ENCODE peak calls at places on chromosome X, in eight cellular contexts. L, V, J, T, H, U, K and C are unnamed samples.

GRCh38 chrX:119983494-119983893 is 39.9 kb upstream of the NKAP start:
- DNase-seq in U (no peak), J (no peak), H (no peak), K (no peak), L (no peak), T (no peak), V (no peak), C (no peak)

GRCh38 chrX:132257116-132257515 is 37.9 kb upstream of the RAP2C start:
- DNase-seq in V (no peak), L (no peak), T (no peak), H (no peak), U (no peak), K (no peak), J (no peak), C (no peak)

GRCh38 chrX:23826216-23826615 is 43.2 kb downstream of the SAT1 start:
- DNase-seq in K (no peak), U (no peak), T (no peak), V (no peak), J (no peak), H (no peak), L (no peak), C (no peak)

GRCh38 chrX:2540426-2540942 is 39.7 kb upstream of the DHRSX start:
- DNase-seq in K (no peak), V (no peak), H (no peak), L (no peak), T (no peak), J (no peak), U (no peak), C (no peak)

GRCh38 chrX:115968436-115969252 is 201.9 kb upstream of the AGTR2 start:
- DNase-seq in K (no peak), T (peak), V (peak), H (peak), L (peak), U (peak), J (no peak), C (peak)

GRCh38 chrX:51860679-51861078 is 32.7 kb upstream of the MAGED1 start:
- DNase-seq in V (no peak), K (peak), J (no peak), L (peak), U (peak), H (peak), T (peak), C (no peak)

GRCh38 chrX:115561605-115562491 is 874 bp downstream of the PLS3 start:
- DNase-seq in K (peak), V (peak), T (no peak), U (peak), L (peak), H (no peak), J (no peak), C (no peak)

GRCh38 chrX:1093112-1093511 is 119.3 kb downstream of the CRLF2 start:
- DNase-seq in U (no peak), H (no peak), K (no peak), V (no peak), J (no peak), L (no peak), T (no peak), C (no peak)

GRCh38 chrX:14051416-14051815 is 21.7 kb upstream of the GEMIN8 start:
- DNase-seq in L (no peak), J (no peak), T (no peak), H (no peak), K (peak), U (no peak), V (no peak), C (no peak)

GRCh38 chrX:129959493-129959832 is 23.0 kb upstream of the BCORL1 start:
- DNase-seq in U (peak), H (no peak), L (no peak), T (no peak), V (no peak), K (no peak), J (no peak), C (no peak)

GRCh38 chrX:23857409-23857808 is 50.3 kb downstream of the APOO start:
- DNase-seq in K (no peak), H (no peak), U (no peak), L (no peak), J (no peak), V (no peak), T (no peak), C (no peak)

GRCh38 chrX:4668802-4669536 is 955.5 kb upstream of the PRKX start:
- DNase-seq in J (no peak), V (no peak), H (no peak), L (no peak), T (no peak), U (no peak), K (peak), C (no peak)

GRCh38 chrX:16433021-16433420 is 216.9 kb upstream of the S100G start:
- DNase-seq in T (no peak), J (no peak), L (no peak), U (no peak), K (no peak), H (no peak), V (no peak), C (no peak)

GRCh38 chrX:20263474-20263873 is 3.2 kb downstream of the RPS6KA3 start:
- DNase-seq in L (no peak), T (peak), U (no peak), J (no peak), V (no peak), H (no peak), K (peak), C (no peak)

GRCh38 chrX:144334577-144334976 is 450.7 kb downstream of the UBE2NL start:
- DNase-seq in T (peak), K (peak), L (no peak), V (no peak), H (no peak), J (no peak), U (no peak), C (no peak)

GRCh38 chrX:119690921-119691716 is 1.8 kb downstream of the SEPTIN6 start:
- DNase-seq in L (peak), J (no peak), V (no peak), T (peak), U (peak), K (no peak), H (no peak), C (no peak)

GRCh38 chrX:47650164-47651042 is at the start of gene ELK1:
- DNase-seq in U (peak), L (peak), V (peak), K (peak), H (peak), J (peak), T (peak), C (peak)

GRCh38 chrX:153411988-153412574 is 809 bp downstream of the ZFP92 start:
- DNase-seq in U (no peak), K (no peak), V (no peak), T (no peak), J (no peak), L (no peak), H (no peak), C (no peak)

GRCh38 chrX:37470711-37471110 is 100.8 kb upstream of the LANCL3 start:
- DNase-seq in T (no peak), U (no peak), H (no peak), J (no peak), V (no peak), L (no peak), K (peak), C (no peak)

GRCh38 chrX:109990582-109991276 is 12.2 kb upstream of the TMEM164 start:
- DNase-seq in L (no peak), V (no peak), T (no peak), H (no peak), J (no peak), K (no peak), U (no peak), C (no peak)

GRCh38 chrX:40060356-40060845 is 37.4 kb downstream of the BCOR start:
- DNase-seq in J (no peak), L (no peak), U (no peak), V (no peak), T (no peak), H (no peak), K (no peak), C (no peak)

GRCh38 chrX:70769659-70770232 is 138.8 kb downstream of the TEX11 start:
- DNase-seq in V (no peak), K (peak), H (no peak), U (peak), J (no peak), T (peak), L (no peak), C (no peak)

GRCh38 chrX:153499876-153500275 is 5.1 kb downstream of the BGN start:
- DNase-seq in H (no peak), J (no peak), V (no peak), U (no peak), K (no peak), L (peak), T (no peak), C (no peak)

GRCh38 chrX:98338544-98338943 is 1454.8 kb downstream of the RPA4 start:
- DNase-seq in L (no peak), K (no peak), J (no peak), V (no peak), H (no peak), T (no peak), U (no peak), C (no peak)

GRCh38 chrX:110042521-110042920 is 39.6 kb downstream of the TMEM164 start:
- DNase-seq in T (peak), H (no peak), V (no peak), J (no peak), L (no peak), K (peak), U (no peak), C (no peak)

GRCh38 chrX:42530027-42530426 is 247.9 kb downstream of the PPP1R2C start:
- DNase-seq in H (no peak), L (no peak), T (no peak), U (peak), J (no peak), K (peak), V (no peak), C (no peak)

GRCh38 chrX:39903937-39904336 is 193.8 kb downstream of the BCOR start:
- DNase-seq in K (peak), T (no peak), U (no peak), J (no peak), H (no peak), L (no peak), V (no peak), C (no peak)

GRCh38 chrX:1248381-1249061 is 20.1 kb upstream of the CSF2RA start:
- DNase-seq in H (no peak), V (no peak), L (no peak), T (peak), J (no peak), U (peak), K (no peak), C (no peak)

GRCh38 chrX:45850775-45851433 is 650.2 kb upstream of the DIPK2B start:
- DNase-seq in H (no peak), T (peak), V (no peak), L (no peak), J (no peak), K (peak), U (peak), C (no peak)

GRCh38 chrX:149682031-149682430 is 29.8 kb upstream of the MAGEA11 start:
- DNase-seq in H (no peak), J (no peak), L (no peak), U (peak), K (no peak), T (no peak), V (no peak), C (no peak)
- H3K4me3 ChIP-seq in H (no peak), J (no peak), L (no peak), U (peak), K (no peak), T (no peak), V (no peak), C (no peak)

GRCh38 chrX:131226591-131226990 is 62.5 kb downstream of the IGSF1 start:
- DNase-seq in H (no peak), U (no peak), J (no peak), T (no peak), K (no peak), V (no peak), L (no peak), C (no peak)
- TF ChIP-seq CTCF in H (no peak), U (no peak), J (no peak), T (no peak), K (no peak), V (no peak), L (no peak), C (no peak)

DNA sequence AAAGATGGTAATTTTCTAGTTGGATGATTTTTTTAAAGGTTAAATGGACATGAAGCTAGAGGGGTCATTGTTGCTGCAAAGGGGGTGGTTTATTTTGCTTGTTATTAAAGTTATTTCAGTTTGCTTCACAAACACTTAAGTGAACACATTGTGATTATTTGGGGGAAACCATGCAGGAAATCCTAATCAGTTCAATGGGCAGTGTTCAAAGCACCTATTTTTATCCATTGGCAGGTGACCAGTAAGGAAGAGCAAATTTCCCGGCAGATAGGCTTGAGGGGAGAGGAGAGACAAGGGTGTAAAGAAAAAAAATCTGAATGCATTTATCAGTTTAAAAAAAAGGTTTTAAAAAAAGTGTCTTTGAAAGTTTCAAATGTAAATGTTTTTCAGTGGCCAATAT is 17.6 kb downstream of the GPR174 start:
- DNase-seq in K (no peak), V (no peak), T (no peak), U (no peak), L (no peak), J (no peak), H (no peak), C (no peak)
- H3K4me3 ChIP-seq in K (no peak), V (peak), T (no peak), U (no peak), L (no peak), J (no peak), H (no peak), C (peak)

DNA sequence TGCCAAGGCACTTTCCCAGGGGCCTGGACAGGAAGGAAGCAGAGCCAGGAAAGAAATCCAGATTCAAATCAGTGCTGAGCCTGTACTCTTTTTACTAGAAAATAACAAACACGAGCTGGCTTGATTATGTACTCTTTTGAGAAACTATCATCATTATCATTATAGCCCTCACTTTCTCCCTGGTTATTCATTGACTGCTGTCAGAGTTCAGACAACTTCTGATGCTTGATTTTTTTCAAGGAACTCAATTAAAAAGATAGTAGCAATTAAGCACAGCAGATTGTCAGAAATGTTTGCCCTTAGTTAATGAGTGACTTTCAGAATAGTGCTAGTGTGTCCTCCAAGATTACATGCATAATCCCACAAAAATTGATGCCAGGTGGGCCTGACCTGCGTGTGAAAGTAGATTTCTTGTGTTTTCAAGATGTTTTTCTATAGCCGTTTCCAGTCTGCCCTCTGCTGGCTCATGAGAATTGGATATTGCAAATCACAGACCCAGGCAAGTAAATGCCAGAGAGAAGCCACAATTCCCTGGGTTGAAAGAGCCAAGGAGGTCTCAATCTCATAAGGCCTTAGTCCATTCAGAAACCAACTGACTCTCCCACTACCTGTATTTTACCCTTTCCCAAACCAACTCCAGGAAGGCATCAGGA is 14.3 kb upstream of the PNPLA4 start:
- DNase-seq in H (no peak), J (no peak), L (no peak), U (peak), K (peak), V (no peak), T (peak), C (no peak)
- TF ChIP-seq CTCF in H (peak), J (peak), L (peak), U (peak), K (peak), V (peak), T (peak), C (peak)

DNA sequence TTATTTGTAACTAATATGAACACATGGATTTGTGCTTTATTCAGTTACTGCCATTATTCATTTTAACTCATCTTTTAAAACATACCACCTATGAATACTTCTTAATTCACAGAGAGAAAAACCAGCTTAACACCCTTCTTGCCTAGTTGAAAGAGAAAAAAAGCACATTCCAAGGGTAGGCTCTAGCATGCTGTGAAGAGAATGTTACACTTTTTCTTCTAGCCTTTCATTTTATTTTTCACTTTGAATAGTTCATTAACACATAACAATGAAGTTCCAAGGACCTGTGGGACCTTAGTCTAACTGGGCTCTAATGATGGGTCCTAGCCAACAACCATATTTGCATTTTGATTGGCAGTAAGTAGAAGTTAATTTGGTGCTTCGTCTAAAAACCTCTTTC is 279.9 kb upstream of the MAGEB2 start:
- DNase-seq in T (no peak), J (no peak), K (no peak), V (no peak), U (peak), H (no peak), L (no peak), C (no peak)
- H3K4me3 ChIP-seq in T (no peak), J (no peak), K (no peak), V (no peak), U (no peak), H (no peak), L (no peak), C (no peak)

GRCh38 chrX:21745756-21746155 is 12.2 kb downstream of the SMPX start:
- DNase-seq in H (no peak), T (peak), U (peak), J (no peak), K (peak), V (no peak), L (peak), C (no peak)
- TF ChIP-seq CTCF in H (peak), T (peak), U (peak), J (peak), K (peak), V (peak), L (peak), C (peak)

GRCh38 chrX:56233100-56233499 is 944 bp downstream of the KLF8 start:
- DNase-seq in U (peak), L (no peak), K (no peak), T (no peak), V (no peak), J (no peak), H (no peak), C (no peak)

GRCh38 chrX:56228914-56229313 is 3.2 kb upstream of the KLF8 start:
- DNase-seq in L (no peak), K (no peak), U (peak), H (no peak), V (no peak), T (no peak), J (no peak), C (no peak)

GRCh38 chrX:56232221-56233082 is at the start of gene KLF8:
- DNase-seq in L (no peak), J (no peak), V (peak), K (no peak), U (peak), T (peak), H (peak), C (peak)

GRCh38 chrX:56233682-56234081 is 1.5 kb downstream of the KLF8 start:
- DNase-seq in U (peak), L (no peak), T (no peak), H (peak), J (peak), K (no peak), V (no peak), C (peak)

DNA sequence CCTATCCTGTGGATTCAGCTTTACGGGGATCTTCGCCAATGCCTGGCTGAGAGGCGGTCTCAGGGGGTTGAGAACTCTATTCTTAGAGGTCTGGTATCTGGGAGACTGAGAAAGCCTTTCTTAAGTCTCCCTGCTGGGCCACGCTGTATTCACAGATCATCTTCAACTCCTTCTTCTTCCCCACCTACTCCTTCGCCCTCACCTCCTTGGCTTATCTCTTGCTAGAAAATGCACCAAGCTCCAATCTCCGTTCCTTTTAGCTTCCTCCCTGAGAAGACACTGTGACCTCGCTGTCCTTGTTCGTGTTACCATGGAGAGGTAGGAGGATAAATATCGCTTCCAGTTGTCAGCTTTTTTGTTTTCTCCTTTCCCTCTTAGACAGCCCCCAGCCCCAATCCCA is 450 bp upstream of the KLF8 start:
- DNase-seq in K (no peak), J (no peak), V (no peak), T (no peak), U (peak), H (no peak), L (no peak), C (no peak)
- H3K4me3 ChIP-seq in K (no peak), J (no peak), V (no peak), T (no peak), U (peak), H (no peak), L (no peak), C (no peak)

DNA sequence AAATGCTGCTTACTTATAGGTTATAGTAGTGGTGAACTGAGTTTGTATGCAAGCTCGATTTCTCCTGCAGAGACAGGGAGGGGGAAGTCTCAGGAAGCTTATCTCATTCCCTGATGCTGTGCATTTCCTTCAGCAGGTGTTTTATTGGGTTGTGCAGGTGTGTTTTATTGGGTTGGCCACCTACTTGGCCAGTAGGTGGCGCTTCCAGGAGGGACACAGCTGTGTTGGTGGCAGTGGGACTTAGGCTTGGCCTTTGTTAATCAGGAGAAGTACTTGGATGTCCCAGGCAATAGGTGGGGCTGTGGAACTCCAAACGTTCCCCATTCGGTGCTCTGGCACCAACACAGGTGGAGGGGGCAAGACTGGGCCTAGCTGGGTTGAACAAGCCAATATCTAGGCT is 196.0 kb upstream of the DCAF8L1 start:
- DNase-seq in H (peak), K (peak), J (no peak), V (no peak), L (peak), T (peak), U (peak), C (no peak)
- TF ChIP-seq CTCF in H (peak), K (peak), J (peak), V (peak), L (peak), T (peak), U (peak), C (peak)

DNA sequence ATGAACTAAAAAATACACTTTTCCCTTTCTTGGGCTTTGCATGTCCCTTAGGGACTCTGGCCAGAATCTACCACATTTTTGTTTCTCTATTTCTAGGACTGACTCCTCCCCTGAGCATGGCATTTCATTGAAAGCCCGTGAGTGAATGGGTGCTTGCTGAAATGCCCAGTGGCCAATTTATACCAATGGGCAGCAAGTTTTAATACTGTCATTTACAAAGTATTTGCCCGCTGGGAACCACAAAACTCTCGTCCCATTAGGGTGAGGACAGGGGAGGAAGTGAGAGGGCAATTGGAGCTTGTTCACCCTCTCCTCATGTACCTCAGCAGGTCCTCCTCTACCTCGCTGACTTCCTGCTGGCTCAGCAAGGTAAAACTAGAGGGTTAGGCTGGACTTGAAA is 1.1 kb downstream of the SRPX2 start:
- DNase-seq in L (no peak), U (no peak), J (no peak), K (peak), V (no peak), H (no peak), T (no peak), C (no peak)
- H3K4me3 ChIP-seq in L (no peak), U (no peak), J (no peak), K (peak), V (no peak), H (peak), T (no peak), C (no peak)